ENCODE peak calls at places on chromosomes 6 and 20, in eight cellular contexts. S is lung, D is WERI-Rb-1, H is sigmoid colon, K is esophagus squamous epithelium, Y is heart left ventricle, V is retinal pigment epithelial cell, R is cardiac fibroblast. C is an unnamed sample.

GRCh38 chr6:33172307-33173227 is 19.7 kb downstream of the COL11A2 start:
- DNase-seq in S (no peak), D (peak; percentile 50), H (no peak), K (no peak), Y (no peak), V (no peak), R (peak; percentile 55), C (peak; percentile 41)

GRCh38 chr6:117829594-117830319 is 77.3 kb upstream of the SLC35F1 start:
- DNase-seq in S (no peak), D (peak; percentile 63), H (no peak), K (no peak), Y (no peak), V (peak; percentile 4), R (peak; percentile 50), C (peak; percentile 32)

GRCh38 chr20:6524305-6524704 is 243.2 kb upstream of the BMP2 start:
- DNase-seq in S (no peak), D (no peak), H (no peak), K (no peak), Y (no peak), V (no peak), R (no peak), C (no peak)

GRCh38 chr20:59783020-59784010 is 150.1 kb downstream of the SYCP2 start:
- DNase-seq in S (no peak), D (peak; percentile 44), H (no peak), K (no peak), Y (no peak), V (peak; percentile 3), R (peak; percentile 39), C (peak; percentile 35)

GRCh38 chr6:99013145-99013544 is 65.4 kb upstream of the FBXL4 start:
- DNase-seq in S (no peak), D (no peak), H (no peak), K (no peak), Y (no peak), V (peak; percentile 79), R (peak; percentile 89), C (peak; percentile 53)

GRCh38 chr6:17280552-17281090 is 540 bp upstream of the RBM24 start:
- DNase-seq in S (peak; percentile 30), D (peak; percentile 25), H (peak; percentile 77), K (no peak), Y (peak; percentile 73), V (no peak), R (no peak), C (peak; percentile 11)

GRCh38 chr6:34587325-34587724 is 31.2 kb upstream of the SPDEF start:
- DNase-seq in S (no peak), D (no peak), H (peak; percentile 9), K (no peak), Y (no peak), V (no peak), R (no peak), C (no peak)

GRCh38 chr6:79330723-79331122 is 96.2 kb upstream of the HMGN3 start:
- DNase-seq in S (no peak), D (no peak), H (no peak), K (no peak), Y (no peak), V (no peak), R (peak; percentile 11), C (no peak)

GRCh38 chr6:126540161-126540560 is 200.2 kb downstream of the CENPW start:
- DNase-seq in S (no peak), D (no peak), H (no peak), K (no peak), Y (no peak), V (no peak), R (no peak), C (no peak)

GRCh38 chr6:107405002-107405401 is 54.4 kb downstream of the PDSS2 start:
- DNase-seq in S (no peak), D (no peak), H (no peak), K (no peak), Y (no peak), V (no peak), R (no peak), C (no peak)

GRCh38 chr6:470901-471448 is 79.4 kb downstream of the IRF4 start:
- DNase-seq in S (no peak), D (no peak), H (no peak), K (no peak), Y (no peak), V (no peak), R (no peak), C (no peak)

GRCh38 chr6:42095776-42096541 is 45.6 kb downstream of the TAF8 start:
- DNase-seq in S (no peak), D (peak; percentile 38), H (no peak), K (no peak), Y (no peak), V (no peak), R (no peak), C (no peak)

GRCh38 chr6:166949533-166950442 is 6.6 kb downstream of the RNASET2 start:
- DNase-seq in S (no peak), D (no peak), H (no peak), K (no peak), Y (no peak), V (no peak), R (no peak), C (no peak)

GRCh38 chr6:10510592-10511367 is 10.4 kb upstream of the GCNT2 start:
- DNase-seq in S (peak; percentile 67), D (peak; percentile 91), H (peak; percentile 84), K (no peak), Y (peak; percentile 70), V (peak; percentile 31), R (peak; percentile 14), C (peak; percentile 25)

GRCh38 chr20:2851086-2851485 is 10.5 kb downstream of the VPS16 start:
- DNase-seq in S (no peak), D (no peak), H (no peak), K (no peak), Y (no peak), V (no peak), R (no peak), C (no peak)

GRCh38 chr6:55798571-55798970 is 76.8 kb downstream of the BMP5 start:
- DNase-seq in S (no peak), D (no peak), H (no peak), K (no peak), Y (no peak), V (no peak), R (no peak), C (no peak)

DNA sequence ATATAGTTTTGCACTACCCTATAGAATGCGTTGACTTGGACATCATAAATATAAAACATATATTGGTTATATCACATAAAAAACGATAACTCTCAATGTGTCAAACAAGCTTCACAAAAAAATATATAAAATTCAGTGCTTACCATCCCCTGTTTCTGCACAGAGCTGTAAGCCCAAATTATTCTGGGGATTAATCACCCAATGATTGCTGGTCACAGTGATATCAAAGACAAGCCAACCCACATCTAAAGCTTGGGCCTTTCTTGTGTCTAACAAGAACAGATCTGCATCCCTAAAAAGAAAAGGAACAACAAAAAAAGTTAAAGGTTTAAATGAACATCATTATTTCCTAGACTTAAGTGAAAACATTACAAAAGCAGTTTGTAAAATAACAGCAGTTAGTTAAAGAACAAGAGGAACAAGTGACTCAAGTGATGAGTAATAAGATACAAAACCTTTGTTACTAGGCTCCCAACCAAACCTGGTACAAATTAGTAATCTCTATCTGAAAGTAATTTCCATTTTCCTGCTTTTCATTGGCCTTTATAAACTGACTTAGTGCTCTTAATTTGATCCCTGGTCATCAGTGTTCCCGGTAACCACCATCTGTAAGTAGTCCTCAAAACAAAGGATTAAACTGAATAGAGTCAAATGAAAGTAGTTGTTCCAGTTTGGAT is 81.1 kb downstream of the BMP5 start:
- DNase-seq in S (no peak), D (no peak), H (no peak), K (no peak), Y (no peak), V (no peak), R (peak; percentile 83), C (peak; percentile 45)
- H3K4me3 ChIP-seq in S (no peak overlapping the region), D (no peak overlapping the region), H (no peak overlapping the region), K (no peak overlapping the region), Y (no peak overlapping the region), V (no peak overlapping the region), R (no peak overlapping the region), C (no peak overlapping the region)

DNA sequence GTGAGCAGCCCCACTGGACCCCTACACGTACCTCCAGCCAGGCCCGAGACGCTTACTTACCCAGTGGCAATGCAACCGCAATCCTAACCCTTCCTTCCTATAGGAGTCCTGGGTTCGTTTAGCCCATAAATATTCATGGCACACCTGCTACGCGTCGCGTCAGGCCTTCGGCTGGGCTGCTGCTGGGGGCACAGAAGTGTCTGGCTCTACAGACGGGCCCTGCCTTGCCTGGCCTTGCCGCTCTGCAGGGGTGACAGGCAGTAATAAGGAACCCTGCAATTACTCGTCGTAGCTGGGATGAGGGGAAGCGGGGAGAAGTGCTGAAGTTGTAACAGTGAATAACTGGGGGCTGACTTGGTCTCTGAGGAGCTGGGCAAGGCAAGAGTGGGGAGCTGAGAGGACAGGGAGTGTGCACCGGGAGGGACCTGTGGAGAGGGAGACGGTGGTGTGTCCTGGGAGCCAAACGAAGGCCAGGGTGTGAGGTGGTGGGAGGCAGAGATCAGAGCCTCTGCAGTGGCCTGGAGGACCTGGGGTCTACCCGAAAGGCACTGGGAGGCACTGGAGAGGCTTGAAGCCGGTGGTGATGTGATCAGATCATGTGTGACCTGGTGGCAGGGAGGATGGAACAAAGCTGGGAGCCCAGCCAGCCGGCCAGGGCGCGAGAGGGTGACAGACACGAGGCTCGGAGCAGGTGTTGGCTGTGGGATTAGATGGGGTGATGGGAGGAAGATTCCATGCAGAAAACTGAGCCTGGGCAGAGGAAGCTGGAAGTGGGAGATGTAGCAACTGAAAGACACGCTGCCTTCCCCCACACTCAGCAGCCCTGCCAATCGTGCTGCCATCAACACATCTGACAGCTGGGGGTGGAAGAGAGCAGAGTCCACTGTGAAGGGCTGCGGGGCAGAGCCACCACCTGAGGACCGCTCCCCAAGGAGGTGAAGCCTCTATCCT is 36.4 kb downstream of the PSMG4 start:
- DNase-seq in S (no peak), D (peak; percentile 99), H (peak; percentile 50), K (no peak), Y (no peak), V (no peak), R (no peak), C (no peak)
- TF ChIP-seq CTCF in S (no peak), D (peak; percentile 87), H (no peak), K (no peak), Y (peak; percentile 10), V (peak; percentile 44), R (no peak), C (peak; percentile 10)

GRCh38 chr6:26087284-26088115 is at the start of gene HFE:
- DNase-seq in S (peak; percentile 52), D (no peak), H (peak; percentile 81), K (no peak), Y (peak; percentile 57), V (no peak), R (peak; percentile 68), C (peak; percentile 60)
- H3K4me3 ChIP-seq in S (peak within 1 kb of the TSS; percentile 58), D (no peak within 1 kb of the TSS), H (peak within 1 kb of the TSS; percentile 50), K (peak within 1 kb of the TSS; percentile 83), Y (peak within 1 kb of the TSS; percentile 69), V (peak within 1 kb of the TSS; percentile 82), R (peak within 1 kb of the TSS; percentile 64), C (peak within 1 kb of the TSS; percentile 81)

DNA sequence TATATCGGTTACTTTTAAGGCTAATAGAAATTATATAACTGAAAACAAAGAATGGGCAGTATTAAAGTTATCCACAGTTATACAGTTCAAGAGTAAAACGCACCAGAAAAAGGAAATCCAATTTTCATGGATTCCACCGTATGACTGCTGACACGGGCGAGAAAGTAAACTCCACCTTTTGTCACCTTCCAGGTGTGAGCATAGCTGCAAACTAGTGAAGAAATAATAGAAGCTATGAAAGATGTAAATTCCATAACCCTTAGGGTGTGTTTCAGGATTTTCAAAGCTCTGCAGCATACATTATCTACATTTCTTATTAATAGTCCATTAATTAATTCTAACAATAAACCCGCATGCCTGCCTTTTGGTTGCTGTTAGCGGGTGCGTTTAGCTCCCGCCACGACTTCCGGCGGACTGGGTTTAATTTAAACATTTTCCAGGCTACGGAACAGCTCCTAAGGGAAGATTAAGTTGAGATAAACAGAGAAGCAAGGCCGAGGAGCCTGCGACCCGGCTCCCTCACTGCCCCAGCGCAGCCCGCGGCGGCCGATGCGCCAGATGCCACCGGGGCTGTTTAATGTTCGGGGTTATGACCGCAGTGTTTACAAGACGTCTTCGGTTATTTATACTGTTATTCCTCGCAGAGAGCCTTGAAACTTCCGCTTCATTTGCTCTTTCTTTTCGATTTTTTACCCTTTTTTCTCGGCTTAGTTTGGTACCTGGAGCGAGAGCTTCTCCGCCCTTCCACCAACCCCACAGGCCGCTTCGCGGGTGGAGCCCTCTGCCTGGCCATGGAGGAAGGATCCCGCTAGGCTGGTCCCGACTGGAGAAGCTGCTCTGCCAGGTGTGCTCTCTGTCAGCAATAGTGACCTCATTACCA is 3.8 kb downstream of the TCF21 start:
- DNase-seq in S (no peak), D (no peak), H (no peak), K (no peak), Y (no peak), V (no peak), R (peak; percentile 14), C (no peak)
- TF ChIP-seq CTCF in S (no peak), D (no peak), H (no peak), K (no peak), Y (no peak), V (no peak), R (no peak), C (no peak)

C was measured in fibroblast of pulmonary artery.